ENCODE peak calls at places on chromosomes 2 and 18, in four cellular contexts. G is K562, L is GM12878, E is HepG2. J is an unnamed sample. For H3K79me2, the result is how much of the 10 kb centered on the place peaks cover.

GRCh38 chr2:233240897-233241296 is 10.6 kb upstream of the ATG16L1 start:
- DNase-seq in L (peak), E (no peak), G (no peak), J (no peak)

GRCh38 chr2:67214585-67215184 is 182.4 kb upstream of the ETAA1 start:
- DNase-seq in L (no peak), E (no peak), G (no peak), J (no peak)

GRCh38 chr2:3572620-3573019 is 2.4 kb upstream of the RPS7 start:
- DNase-seq in G (no peak), L (no peak), E (no peak), J (no peak)

GRCh38 chr2:119174216-119174992 is 15.9 kb upstream of the C1QL2 start:
- DNase-seq in G (peak), E (peak), L (no peak), J (peak)

GRCh38 chr2:20582600-20583221 is 68.2 kb downstream of the HS1BP3 start:
- DNase-seq in L (no peak), E (no peak), G (no peak), J (no peak)

GRCh38 chr18:60684843-60685513 is 312.4 kb upstream of the MC4R start:
- DNase-seq in G (no peak), E (peak), L (no peak), J (no peak)

GRCh38 chr2:9748586-9748985 is 94.7 kb upstream of the TAF1B start:
- DNase-seq in L (no peak), E (no peak), G (no peak), J (no peak)

GRCh38 chr2:189210250-189211075 is 30.9 kb upstream of the COL5A2 start:
- DNase-seq in E (no peak), G (peak), L (no peak), J (no peak)

GRCh38 chr18:58051765-58052460 is 7.9 kb downstream of the NEDD4L start:
- DNase-seq in G (no peak), E (no peak), L (no peak), J (no peak)

GRCh38 chr18:6203791-6204190 is 210.9 kb downstream of the L3MBTL4 start:
- DNase-seq in E (no peak), G (no peak), L (no peak), J (no peak)

GRCh38 chr2:224309216-224309615 is 92.7 kb downstream of the FAM124B start:
- DNase-seq in L (no peak), E (no peak), G (no peak), J (no peak)

GRCh38 chr18:55585586-55586521 is 2.1 kb downstream of the TCF4 start:
- DNase-seq in G (no peak), L (no peak), E (no peak), J (no peak)

GRCh38 chr18:41681138-41681881 is 273.7 kb upstream of the PIK3C3 start:
- DNase-seq in L (no peak), E (no peak), G (no peak), J (no peak)

GRCh38 chr18:12254137-12254819 is at the start of gene CIDEA:
- DNase-seq in L (no peak), G (peak), E (no peak), J (no peak)

GRCh38 chr2:235384624-235385023 is 109.2 kb upstream of the AGAP1 start:
- DNase-seq in G (no peak), L (no peak), E (no peak), J (no peak)

GRCh38 chr2:69773201-69773600 is 31.3 kb downstream of the ANXA4 start:
- DNase-seq in E (no peak), L (no peak), G (no peak), J (no peak)

GRCh38 chr18:10033038-10033437 is 119.2 kb downstream of the VAPA start:
- DNase-seq in E (no peak), G (no peak), L (no peak), J (no peak)

GRCh38 chr2:64327129-64327509 is 126.8 kb upstream of the LGALSL start:
- DNase-seq in L (no peak), G (no peak), E (no peak), J (no peak)

GRCh38 chr2:176081993-176082884 is 1.5 kb downstream of the EVX2 start:
- DNase-seq in G (no peak), E (no peak), L (no peak), J (peak)

GRCh38 chr2:26018184-26018716 is 15.6 kb upstream of the RAB10 start:
- DNase-seq in L (no peak), G (peak), E (peak), J (no peak)

GRCh38 chr18:57359433-57359832 is 7.1 kb downstream of the ST8SIA3 start:
- DNase-seq in G (no peak), L (no peak), E (peak), J (no peak)

GRCh38 chr18:36872329-36872728 is 43.4 kb downstream of the KIAA1328 start:
- DNase-seq in G (no peak), E (no peak), L (no peak), J (no peak)
- TF ChIP-seq HDAC2 in G (no peak), E (no peak), L (no peak), J (no peak)

GRCh38 chr2:100105678-100106054 is 36.7 kb downstream of the AFF3 start:
- DNase-seq in E (no peak), L (no peak), G (no peak), J (no peak)

GRCh38 chr2:100109986-100110980 is 32.1 kb downstream of the AFF3 start:
- DNase-seq in L (no peak), G (no peak), E (no peak), J (no peak)

GRCh38 chr2:100107440-100107839 is 35.0 kb downstream of the AFF3 start:
- DNase-seq in E (no peak), G (no peak), L (no peak), J (no peak)

GRCh38 chr2:100106460-100106859 is 35.9 kb downstream of the AFF3 start:
- DNase-seq in E (no peak), L (no peak), G (no peak), J (no peak)

DNA sequence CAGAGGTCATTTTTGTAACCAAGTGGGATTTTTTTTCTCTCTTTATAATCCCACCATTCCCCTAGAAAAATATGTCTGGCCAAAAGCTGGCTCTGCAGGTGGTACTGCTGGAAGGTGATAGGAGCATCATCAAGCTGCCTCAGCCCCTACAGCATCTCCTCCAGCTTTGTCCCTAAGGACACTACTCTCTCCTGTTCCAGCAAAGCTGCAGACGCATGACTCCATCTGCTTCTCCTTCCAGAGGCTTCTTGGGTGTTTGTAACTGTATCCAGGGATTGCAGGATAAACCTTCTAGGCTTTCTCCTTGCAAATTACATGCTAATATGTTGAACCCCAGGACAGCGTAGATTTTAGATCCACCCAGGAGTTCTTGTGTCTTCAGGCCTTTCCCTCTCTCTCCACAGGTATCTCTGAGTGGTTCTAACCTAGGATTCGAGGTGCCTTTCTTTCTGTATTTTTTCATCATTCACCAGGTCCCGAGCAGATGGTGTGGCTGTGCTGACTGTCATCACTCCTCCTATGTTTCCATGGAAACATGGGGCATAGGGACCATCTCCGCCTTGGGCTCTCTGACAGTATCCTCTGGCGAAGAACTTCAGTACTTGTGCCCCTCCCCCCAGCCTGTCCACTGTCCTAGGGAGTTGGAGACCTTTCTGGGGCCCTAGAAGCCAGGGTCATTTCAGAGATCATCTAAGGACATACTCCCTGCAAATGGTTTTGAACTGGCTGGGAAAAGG is 34.3 kb downstream of the AFF3 start:
- DNase-seq in L (no peak), E (no peak), G (no peak), J (no peak)
- TF ChIP-seq EP300 in L (no peak), E (no peak), G (no peak), J (no peak)

GRCh38 chr2:23915327-23915726 is 11.6 kb downstream of the ATAD2B start:
- DNase-seq in L (no peak), G (no peak), E (no peak), J (no peak)
- H3K79me2 ChIP-seq in L (half or more), G (half or more), E (half or more), J (under half)

GRCh38 chr18:53152478-53152877 is 812.5 kb downstream of the DCC start:
- DNase-seq in L (no peak), E (no peak), G (no peak), J (no peak)

GRCh38 chr18:53153800-53154199 is 813.8 kb downstream of the DCC start:
- DNase-seq in L (no peak), E (no peak), G (no peak), J (no peak)

GRCh38 chr18:53153281-53153680 is 813.3 kb downstream of the DCC start:
- DNase-seq in L (no peak), G (no peak), E (peak), J (no peak)

GRCh38 chr18:53147472-53147871 is 807.5 kb downstream of the DCC start:
- DNase-seq in E (no peak), G (no peak), L (no peak), J (no peak)

DNA sequence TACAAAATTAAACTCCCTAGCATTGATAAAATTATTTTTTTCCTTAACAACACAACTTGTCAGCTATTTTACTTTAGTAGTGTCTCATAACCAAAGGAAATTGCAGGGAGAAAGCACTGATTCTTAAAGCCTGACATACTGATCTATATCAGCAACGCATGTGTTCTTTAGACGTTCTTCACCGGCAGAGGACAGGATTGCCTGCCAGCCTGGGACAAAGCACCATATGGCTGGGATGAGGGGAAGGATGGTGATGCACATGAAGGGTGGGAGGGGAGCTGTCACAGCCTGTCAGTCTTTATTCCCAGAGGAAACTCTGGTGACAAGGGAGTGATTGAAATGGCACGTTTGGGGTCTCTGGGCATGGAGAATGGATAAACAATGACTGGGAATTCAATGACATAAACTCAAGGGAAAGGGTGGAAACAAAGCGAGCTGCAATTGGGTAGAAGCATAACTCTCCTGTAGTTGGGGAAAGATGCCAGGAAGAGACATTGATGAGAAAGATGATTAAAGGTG is 808.1 kb downstream of the DCC start:
- DNase-seq in G (no peak), L (no peak), E (no peak), J (no peak)
- TF ChIP-seq HDAC2 in G (no peak), L (no peak), E (no peak), J (no peak)

DNA sequence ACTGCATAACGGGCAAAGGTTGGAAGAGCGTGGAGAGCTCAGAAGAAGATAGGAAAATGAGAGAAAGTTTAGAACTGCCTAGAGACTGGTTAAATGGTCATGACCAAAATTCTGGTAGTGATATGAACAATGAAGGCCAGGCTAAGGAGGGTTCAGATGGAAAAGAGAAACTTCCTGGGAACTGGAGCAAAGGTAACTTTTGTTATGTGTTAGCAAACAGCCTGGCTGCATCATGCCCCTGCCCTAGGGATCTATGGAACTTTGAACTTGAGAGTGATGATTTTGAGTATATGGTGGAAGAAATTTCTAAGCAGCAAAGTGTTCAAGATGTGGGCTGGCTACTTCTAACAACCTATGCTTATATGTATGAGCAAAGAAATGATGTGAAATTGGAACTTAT is 44.4 kb upstream of the SPATS2L start:
- DNase-seq in G (no peak), E (no peak), L (no peak), J (no peak)
- TF ChIP-seq EP300 in G (no peak), E (no peak), L (no peak), J (no peak)

GRCh38 chr18:21090680-21091079 is 20.9 kb downstream of the ROCK1 start:
- DNase-seq in L (no peak), E (peak), G (no peak), J (no peak)

GRCh38 chr18:21083017-21083416 is 28.6 kb downstream of the ROCK1 start:
- DNase-seq in L (no peak), E (no peak), G (no peak), J (no peak)

GRCh38 chr18:21084511-21085078 is 27.0 kb downstream of the ROCK1 start:
- DNase-seq in G (no peak), E (no peak), L (no peak), J (no peak)

GRCh38 chr18:21081425-21081824 is 30.2 kb downstream of the ROCK1 start:
- DNase-seq in G (no peak), E (no peak), L (no peak), J (no peak)

DNA sequence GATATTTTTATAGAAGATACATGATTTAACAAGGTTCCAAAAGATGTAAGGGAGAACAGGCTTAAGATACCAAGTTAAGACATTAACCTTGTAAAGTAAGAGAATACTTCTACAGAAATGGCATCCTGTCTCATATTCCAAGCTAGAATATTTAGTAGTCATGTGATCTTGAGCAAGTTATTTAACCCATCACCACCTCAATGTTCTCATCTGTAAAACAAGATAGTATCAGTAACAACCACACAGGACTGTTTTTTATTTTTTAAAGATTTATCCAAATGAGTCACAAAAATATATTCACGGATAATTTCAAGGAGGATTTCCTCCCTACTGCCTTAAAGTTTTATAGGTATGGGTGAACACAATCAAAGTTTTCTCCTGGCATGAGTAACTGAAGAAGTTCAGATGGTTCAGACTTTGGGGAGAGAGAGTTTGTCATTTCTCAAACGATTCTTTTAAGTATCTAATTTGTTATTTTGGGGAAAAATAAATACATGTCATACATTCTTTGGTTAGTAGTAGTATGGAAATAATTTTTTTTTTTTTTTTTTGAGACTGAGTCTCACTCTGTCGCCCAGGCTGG is 25.9 kb downstream of the ROCK1 start:
- DNase-seq in L (no peak), E (no peak), G (no peak), J (no peak)
- H3K79me2 ChIP-seq in L (half or more), E (half or more), G (half or more), J (half or more)

DNA sequence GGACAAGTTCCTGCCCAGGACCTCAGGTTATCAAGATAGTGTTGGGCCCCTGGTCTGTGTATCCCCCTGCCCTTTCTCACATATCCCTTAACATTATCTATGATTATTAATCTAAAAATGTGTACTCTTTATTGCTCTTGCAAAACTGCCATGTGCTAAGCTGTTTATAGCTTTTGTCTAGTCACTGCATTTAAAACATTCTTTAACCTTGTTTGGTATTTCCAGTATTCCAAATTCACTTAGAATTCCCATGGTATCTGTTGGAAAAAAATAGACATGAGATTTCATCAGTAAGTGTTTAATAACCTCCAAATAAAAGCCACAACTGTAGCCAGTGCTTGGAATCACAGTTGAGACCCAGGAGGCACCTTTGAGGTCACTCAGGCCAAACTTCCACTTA is 16.2 kb upstream of the GLS start:
- DNase-seq in G (no peak), L (no peak), E (no peak), J (no peak)
- TF ChIP-seq HDAC2 in G (no peak), L (no peak), E (no peak), J (no peak)

GRCh38 chr2:88016086-88016947 is at the start of gene RNU2-63P:
- DNase-seq in G (peak), L (peak), E (peak), J (peak)
- TF ChIP-seq EP300 in G (peak), L (no peak), E (peak), J (no peak)

J was measured in H1.